ENCODE peak calls at places on chromosomes 6 and 20, in four cellular contexts. A, K, M and N are unnamed samples.

GRCh38 chr6:137928286-137928685 is 61.2 kb downstream of the TNFAIP3 start:
- DNase-seq in A (peak), M (no peak), K (no peak), N (no peak)

GRCh38 chr6:138863331-138863730 is 67.4 kb downstream of the ECT2L start:
- DNase-seq in M (no peak), A (peak), K (no peak), N (no peak)

GRCh38 chr6:155261146-155261900 is 2.5 kb upstream of the CLDN20 start:
- DNase-seq in M (no peak), K (no peak), A (no peak), N (no peak)

GRCh38 chr6:72218125-72218524 is 331.8 kb downstream of the RIMS1 start:
- DNase-seq in A (peak), M (no peak), K (no peak), N (no peak)

GRCh38 chr6:83403191-83403590 is 27.7 kb downstream of the ME1 start:
- DNase-seq in M (no peak), K (no peak), A (no peak), N (no peak)

GRCh38 chr6:137297887-137298286 is 78.7 kb upstream of the IFNGR1 start:
- DNase-seq in M (no peak), K (no peak), A (peak), N (peak)

GRCh38 chr20:50838322-50838625 is 43.4 kb downstream of the BCAS4 start:
- DNase-seq in K (no peak), A (no peak), M (no peak), N (no peak)

GRCh38 chr6:16929814-16930213 is 168.6 kb upstream of the ATXN1 start:
- DNase-seq in A (no peak), M (no peak), K (no peak), N (no peak)

GRCh38 chr6:78523622-78524021 is 343.7 kb upstream of the IRAK1BP1 start:
- DNase-seq in K (no peak), A (no peak), M (no peak), N (no peak)

GRCh38 chr20:63082308-63082938 is 75.7 kb upstream of the BHLHE23 start:
- DNase-seq in K (peak), M (no peak), A (no peak), N (no peak)

GRCh38 chr20:53220482-53221307 is 248.5 kb downstream of the TSHZ2 start:
- DNase-seq in K (no peak), A (no peak), M (no peak), N (no peak)

GRCh38 chr6:25883536-25883935 is 9.5 kb upstream of the SLC17A3 start:
- DNase-seq in K (no peak), A (no peak), M (no peak), N (no peak)

GRCh38 chr6:138847884-138848283 is 52.0 kb downstream of the ECT2L start:
- DNase-seq in M (no peak), K (no peak), A (no peak), N (no peak)

GRCh38 chr20:7348253-7348652 is 580.8 kb downstream of the BMP2 start:
- DNase-seq in A (no peak), M (no peak), K (no peak), N (no peak)

GRCh38 chr20:51807864-51808263 is 5.5 kb upstream of the SALL4 start:
- DNase-seq in K (no peak), A (no peak), M (no peak), N (no peak)

GRCh38 chr6:14734052-14734415 is 511.8 kb upstream of the JARID2 start:
- DNase-seq in K (no peak), A (no peak), M (no peak), N (no peak)

GRCh38 chr6:139490482-139490881 is 116.0 kb upstream of the CITED2 start:
- DNase-seq in A (peak), K (no peak), M (no peak), N (peak)

GRCh38 chr6:37173573-37174195 is 3.7 kb downstream of the PIM1 start:
- DNase-seq in M (no peak), K (no peak), A (no peak), N (no peak)

GRCh38 chr6:50120300-50120699 is 70.6 kb upstream of the DEFB112 start:
- DNase-seq in A (no peak), M (no peak), K (no peak), N (no peak)

GRCh38 chr6:79813143-79813542 is 134.2 kb downstream of the ELOVL4 start:
- DNase-seq in A (no peak), K (no peak), M (no peak), N (no peak)

GRCh38 chr6:122405417-122405816 is 6.0 kb downstream of the HSF2 start:
- DNase-seq in A (no peak), M (no peak), K (no peak), N (no peak)

GRCh38 chr20:21102252-21102609 is 3.9 kb downstream of the LINC00237 start:
- DNase-seq in K (no peak), A (no peak), M (peak), N (no peak)

GRCh38 chr6:143543435-143543834 is 31.9 kb upstream of the FUCA2 start:
- DNase-seq in A (no peak), K (no peak), M (no peak), N (no peak)

GRCh38 chr6:72825265-72825918 is 203.5 kb downstream of the KCNQ5 start:
- DNase-seq in K (no peak), A (no peak), M (no peak), N (no peak)

GRCh38 chr6:71254323-71254722 is 34.3 kb upstream of the OGFRL1 start:
- DNase-seq in M (no peak), K (no peak), A (no peak), N (no peak)

GRCh38 chr6:83592770-83593394 is 80.5 kb downstream of the PRSS35 start:
- DNase-seq in A (no peak), M (no peak), K (no peak), N (no peak)

GRCh38 chr6:118896339-118897136 is 2.6 kb downstream of the ASF1A start:
- DNase-seq in M (no peak), K (no peak), A (no peak), N (no peak)

GRCh38 chr6:15399651-15400470 is 154.0 kb downstream of the JARID2 start:
- DNase-seq in A (peak), M (peak), K (peak), N (peak)

GRCh38 chr6:160002882-160003281 is 34.0 kb downstream of the IGF2R start:
- DNase-seq in K (no peak), A (no peak), M (no peak), N (no peak)

GRCh38 chr20:53654932-53655674 is 61.5 kb upstream of the ZNF217 start:
- DNase-seq in A (peak), M (no peak), K (no peak), N (peak)

GRCh38 chr20:8805737-8806442 is 263.0 kb upstream of the PLCB4 start:
- DNase-seq in M (no peak), K (no peak), A (no peak), N (no peak)

GRCh38 chr6:22071655-22072054 is 225.2 kb downstream of the PRL start:
- DNase-seq in A (peak), K (peak), M (no peak), N (no peak)
- H3K27ac ChIP-seq in A (peak), K (peak), M (peak), N (peak)

DNA sequence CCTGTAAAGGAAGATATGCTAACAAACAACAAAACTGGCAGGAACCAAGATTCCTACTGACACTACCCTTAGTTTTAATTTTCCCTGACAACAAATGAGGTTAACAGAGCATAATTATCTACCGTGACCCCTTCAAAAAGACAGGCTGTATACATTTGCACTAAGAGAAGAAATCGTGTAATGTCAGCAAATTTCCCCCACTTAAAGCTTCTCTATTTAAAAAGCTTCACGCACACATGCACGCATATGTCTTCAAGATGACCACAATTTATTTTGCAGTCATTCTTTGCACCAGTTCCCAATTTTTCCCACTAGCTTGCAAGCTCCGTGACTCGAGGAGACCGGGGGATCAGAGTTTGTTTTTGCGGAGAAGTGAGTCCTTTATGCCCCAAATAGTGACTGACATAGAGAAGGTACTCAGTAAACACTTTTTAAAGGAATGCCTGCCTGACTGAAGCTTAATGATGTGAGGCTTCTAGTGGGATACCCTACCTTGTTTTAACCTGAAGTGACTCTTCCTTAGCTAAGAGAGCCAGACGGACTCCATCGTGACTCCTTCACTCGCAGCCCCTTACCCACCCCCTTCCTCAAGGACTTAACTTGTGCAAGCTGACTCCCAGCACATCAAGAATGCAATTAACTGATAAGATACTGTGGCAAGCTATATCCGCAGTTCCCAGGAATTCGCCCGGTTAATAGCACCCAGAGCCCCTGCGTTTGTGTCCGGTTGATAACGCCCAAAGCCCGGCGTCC is 9.3 kb upstream of the NQO2 start:
- DNase-seq in M (no peak), A (peak), K (peak), N (peak)
- TF ChIP-seq EP300 in M (no peak), A (no peak), K (no peak), N (no peak)

GRCh38 chr6:108853077-108853476 is 4.9 kb downstream of the ARMC2 start:
- DNase-seq in M (no peak), A (no peak), K (no peak), N (no peak)
- TF ChIP-seq POLR2AphosphoS5 in M (no peak), A (no peak), K (no peak), N (no peak)

GRCh38 chr20:17612287-17612974 is 42.6 kb downstream of the DSTN start:
- DNase-seq in K (peak), M (peak), A (peak), N (peak)
- H3K27ac ChIP-seq in K (peak), M (peak), A (peak), N (peak)